ENCODE peak calls at places on chromosome 1, in eight cellular contexts. R, U, T, L, D, I, E and J are unnamed samples.

GRCh38 chr1:110916669-110917306 is 43.8 kb downstream of the CD53 start:
- DNase-seq in R (peak; percentile 62), U (no peak), T (no peak), L (peak; percentile 28), D (no peak), I (no peak), E (no peak), J (peak; percentile 57)

GRCh38 chr1:245512980-245513578 is 358.3 kb downstream of the KIF26B start:
- DNase-seq in R (no peak), U (no peak), T (no peak), L (peak; percentile 28), D (no peak), I (peak; percentile 24), E (no peak), J (peak; percentile 67)

GRCh38 chr1:11518791-11519628 is 40.1 kb downstream of the DISP3 start:
- DNase-seq in R (no peak), U (no peak), T (no peak), L (no peak), D (no peak), I (no peak), E (no peak), J (no peak)

GRCh38 chr1:150543500-150544143 is 5.6 kb upstream of the ADAMTSL4 start:
- DNase-seq in R (no peak), U (no peak), T (no peak), L (peak; percentile 65), D (no peak), I (no peak), E (no peak), J (peak; percentile 86)

GRCh38 chr1:88422037-88422436 is 262.0 kb upstream of the PKN2 start:
- DNase-seq in R (no peak), U (no peak), T (no peak), L (no peak), D (no peak), I (no peak), E (no peak), J (no peak)

GRCh38 chr1:240027059-240027462 is 64.6 kb upstream of the FMN2 start:
- DNase-seq in R (peak; percentile 21), U (peak; percentile 8), T (no peak), L (peak; percentile 66), D (peak; percentile 46), I (peak; percentile 82), E (no peak), J (peak; percentile 84)

GRCh38 chr1:172775598-172776570 is 117.0 kb downstream of the FASLG start:
- DNase-seq in R (no peak), U (no peak), T (no peak), L (peak; percentile 42), D (no peak), I (no peak), E (no peak), J (peak; percentile 40)

GRCh38 chr1:2279210-2279639 is 51.1 kb downstream of the SKI start:
- DNase-seq in R (no peak), U (no peak), T (no peak), L (peak; percentile 94), D (peak; percentile 65), I (no peak), E (peak; percentile 96), J (peak; percentile 70)

GRCh38 chr1:228405979-228406265 is 713 bp downstream of the TRIM11 start:
- DNase-seq in R (no peak), U (no peak), T (no peak), L (peak; percentile 23), D (peak; percentile 15), I (no peak), E (no peak), J (no peak)

GRCh38 chr1:98086156-98086555 is 165.3 kb upstream of the DPYD start:
- DNase-seq in R (no peak), U (peak; percentile 21), T (no peak), L (peak; percentile 76), D (no peak), I (no peak), E (peak; percentile 65), J (peak; percentile 80)

GRCh38 chr1:23466423-23466989 is 17.5 kb downstream of the ASAP3 start:
- DNase-seq in R (no peak), U (no peak), T (no peak), L (no peak), D (no peak), I (no peak), E (no peak), J (no peak)